ENCODE peak calls at places on chromosomes 3 and 15, in five cellular contexts. L is AG09309; X is NCI-H1417; V is activated CD4-positive, alpha-beta T cell treated with anti-CD3 and anti-CD28 coated beads for 24 hours; N is kidney tubule cell. I is an unnamed sample.

GRCh38 chr3:106093616-106094015 is 224.8 kb upstream of the CBLB start:
- DNase-seq in L (no peak), X (no peak), V (no peak), N (no peak), I (no peak)

GRCh38 chr3:177733936-177734335 is 536.7 kb upstream of the TBL1XR1 start:
- DNase-seq in L (no peak), X (no peak), V (no peak), N (no peak), I (no peak)

GRCh38 chr3:11759996-11760395 is 86.7 kb downstream of the TAMM41 start:
- DNase-seq in L (no peak), X (no peak), V (no peak), N (no peak), I (no peak)

GRCh38 chr3:170425491-170426239 is 7.0 kb downstream of the CLDN11 start:
- DNase-seq in L (no peak), X (peak; percentile 42), V (no peak), N (no peak), I (no peak)

GRCh38 chr3:51519848-51520247 is 18.7 kb upstream of the RAD54L2 start:
- DNase-seq in L (no peak), X (no peak), V (no peak), N (no peak), I (no peak)

GRCh38 chr15:39266882-39267281 is 314.0 kb upstream of the THBS1 start:
- DNase-seq in L (no peak), X (no peak), V (no peak), N (no peak), I (no peak)

GRCh38 chr3:195005251-195005620 is 265.7 kb downstream of the XXYLT1 start:
- DNase-seq in L (no peak), X (no peak), V (no peak), N (no peak), I (no peak)

GRCh38 chr15:73600413-73601050 is 32.7 kb downstream of the NPTN start:
- DNase-seq in L (no peak), X (no peak), V (no peak), N (peak; percentile 39), I (no peak)

GRCh38 chr3:147360936-147361670 is 45.2 kb downstream of the ZIC4 start:
- DNase-seq in L (no peak), X (peak; percentile 82), V (no peak), N (no peak), I (no peak)

GRCh38 chr3:183230826-183231225 is 22.2 kb upstream of the B3GNT5 start:
- DNase-seq in L (no peak), X (no peak), V (no peak), N (no peak), I (no peak)